ENCODE peak calls at places on chromosomes 11 and 22, in eight cellular contexts. One of them, this sample, is unnamed.

GRCh38 chr11:102476812-102477211 is 24.2 kb upstream of the TMEM123 start:
- DNase-seq in H1: no peak
- DNase-seq in HL-60: no peak
- DNase-seq in uterus: no peak
- DNase-seq in neuronal stem cell: no peak
- DNase-seq in right atrium auricular region: no peak
- DNase-seq in left ventricle myocardium inferior: peak; percentile 42
- DNase-seq in mesenchymal stem cell: no peak
- DNase-seq in this sample: peak; percentile 91

GRCh38 chr11:44305643-44306468 is 4.1 kb downstream of the ALX4 start:
- DNase-seq in right atrium auricular region: no peak
- DNase-seq in left ventricle myocardium inferior: no peak
- DNase-seq in uterus: no peak
- DNase-seq in HL-60: no peak
- DNase-seq in H1: no peak
- DNase-seq in mesenchymal stem cell: peak; percentile 52
- DNase-seq in neuronal stem cell: no peak
- DNase-seq in this sample: peak; percentile 62

GRCh38 chr11:126544311-126545056 is 189.0 kb downstream of the ST3GAL4 start:
- DNase-seq in HL-60: no peak
- DNase-seq in uterus: peak; percentile 39
- DNase-seq in right atrium auricular region: no peak
- DNase-seq in mesenchymal stem cell: no peak
- DNase-seq in H1: no peak
- DNase-seq in neuronal stem cell: peak; percentile 79
- DNase-seq in left ventricle myocardium inferior: no peak
- DNase-seq in this sample: no peak

GRCh38 chr22:46619240-46619829 is 851 bp upstream of the GRAMD4 start:
- DNase-seq in H1: no peak
- DNase-seq in uterus: no peak
- DNase-seq in neuronal stem cell: no peak
- DNase-seq in mesenchymal stem cell: no peak
- DNase-seq in HL-60: peak; percentile 55
- DNase-seq in right atrium auricular region: no peak
- DNase-seq in left ventricle myocardium inferior: no peak
- DNase-seq in this sample: no peak

GRCh38 chr22:30637701-30638114 is 2.1 kb downstream of the SLC35E4 start:
- DNase-seq in mesenchymal stem cell: no peak
- DNase-seq in left ventricle myocardium inferior: no peak
- DNase-seq in neuronal stem cell: no peak
- DNase-seq in HL-60: no peak
- DNase-seq in uterus: no peak
- DNase-seq in right atrium auricular region: no peak
- DNase-seq in H1: no peak
- DNase-seq in this sample: no peak

GRCh38 chr22:48779661-48780596 is 1047.7 kb downstream of the BRD1 start:
- DNase-seq in HL-60: no peak
- DNase-seq in mesenchymal stem cell: no peak
- DNase-seq in neuronal stem cell: no peak
- DNase-seq in left ventricle myocardium inferior: no peak
- DNase-seq in right atrium auricular region: peak; percentile 40
- DNase-seq in uterus: no peak
- DNase-seq in H1: no peak
- DNase-seq in this sample: no peak

GRCh38 chr22:23380230-23380573 is 199.9 kb downstream of the IGLL1 start:
- DNase-seq in H1: no peak
- DNase-seq in left ventricle myocardium inferior: no peak
- DNase-seq in HL-60: no peak
- DNase-seq in uterus: no peak
- DNase-seq in right atrium auricular region: no peak
- DNase-seq in neuronal stem cell: no peak
- DNase-seq in mesenchymal stem cell: no peak
- DNase-seq in this sample: no peak

GRCh38 chr11:43316451-43316850 is 4.7 kb downstream of the API5 start:
- DNase-seq in HL-60: no peak
- DNase-seq in neuronal stem cell: no peak
- DNase-seq in uterus: no peak
- DNase-seq in left ventricle myocardium inferior: no peak
- DNase-seq in mesenchymal stem cell: peak; percentile 34
- DNase-seq in right atrium auricular region: no peak
- DNase-seq in H1: no peak
- DNase-seq in this sample: no peak

GRCh38 chr11:82978422-82979099 is 77.0 kb downstream of the DDIAS start:
- DNase-seq in right atrium auricular region: no peak
- DNase-seq in HL-60: no peak
- DNase-seq in uterus: no peak
- DNase-seq in left ventricle myocardium inferior: no peak
- DNase-seq in mesenchymal stem cell: peak; percentile 72
- DNase-seq in H1: no peak
- DNase-seq in neuronal stem cell: no peak
- DNase-seq in this sample: no peak

GRCh38 chr11:77147668-77148321 is 19.7 kb downstream of the MYO7A start:
- DNase-seq in uterus: no peak
- DNase-seq in neuronal stem cell: no peak
- DNase-seq in H1: peak; percentile 29
- DNase-seq in mesenchymal stem cell: no peak
- DNase-seq in left ventricle myocardium inferior: no peak
- DNase-seq in HL-60: no peak
- DNase-seq in right atrium auricular region: no peak
- DNase-seq in this sample: peak; percentile 61

GRCh38 chr11:2709429-2709828 is 9.6 kb upstream of the KCNQ1OT1 start:
- DNase-seq in H1: no peak
- DNase-seq in HL-60: no peak
- DNase-seq in right atrium auricular region: no peak
- DNase-seq in uterus: peak; percentile 81
- DNase-seq in left ventricle myocardium inferior: no peak
- DNase-seq in neuronal stem cell: no peak
- DNase-seq in mesenchymal stem cell: peak; percentile 77
- DNase-seq in this sample: no peak

GRCh38 chr11:44978961-44979331 is 28.3 kb upstream of the TP53I11 start:
- DNase-seq in neuronal stem cell: no peak
- DNase-seq in mesenchymal stem cell: no peak
- DNase-seq in uterus: no peak
- DNase-seq in HL-60: no peak
- DNase-seq in H1: no peak
- DNase-seq in right atrium auricular region: no peak
- DNase-seq in left ventricle myocardium inferior: no peak
- DNase-seq in this sample: peak; percentile 80

GRCh38 chr22:49776053-49776511 is 51.6 kb downstream of the BRD1 start:
- DNase-seq in right atrium auricular region: no peak
- DNase-seq in left ventricle myocardium inferior: no peak
- DNase-seq in neuronal stem cell: no peak
- DNase-seq in uterus: no peak
- DNase-seq in HL-60: no peak
- DNase-seq in mesenchymal stem cell: no peak
- DNase-seq in H1: no peak
- DNase-seq in this sample: no peak

GRCh38 chr11:67563354-67564114 is 20.1 kb upstream of the GSTP1 start:
- DNase-seq in mesenchymal stem cell: peak; percentile 89
- DNase-seq in left ventricle myocardium inferior: peak; percentile 50
- DNase-seq in H1: no peak
- DNase-seq in uterus: peak; percentile 90
- DNase-seq in HL-60: no peak
- DNase-seq in right atrium auricular region: peak; percentile 87
- DNase-seq in neuronal stem cell: no peak
- DNase-seq in this sample: peak; percentile 94

GRCh38 chr22:36015806-36016519 is 12.7 kb downstream of the RBFOX2 start:
- DNase-seq in uterus: no peak
- DNase-seq in H1: no peak
- DNase-seq in left ventricle myocardium inferior: no peak
- DNase-seq in right atrium auricular region: no peak
- DNase-seq in neuronal stem cell: no peak
- DNase-seq in mesenchymal stem cell: no peak
- DNase-seq in HL-60: no peak
- DNase-seq in this sample: no peak

GRCh38 chr11:16923987-16924386 is 90.2 kb downstream of the PLEKHA7 start:
- DNase-seq in H1: no peak
- DNase-seq in right atrium auricular region: no peak
- DNase-seq in uterus: no peak
- DNase-seq in mesenchymal stem cell: no peak
- DNase-seq in neuronal stem cell: no peak
- DNase-seq in left ventricle myocardium inferior: no peak
- DNase-seq in HL-60: no peak
- DNase-seq in this sample: peak; percentile 98

GRCh38 chr22:30422481-30423295 is 2.9 kb upstream of the MTFP1 start:
- DNase-seq in H1: peak; percentile 60
- DNase-seq in uterus: peak; percentile 68
- DNase-seq in HL-60: peak; percentile 46
- DNase-seq in neuronal stem cell: peak; percentile 56
- DNase-seq in left ventricle myocardium inferior: peak; percentile 28
- DNase-seq in mesenchymal stem cell: peak; percentile 97
- DNase-seq in right atrium auricular region: peak; percentile 93
- DNase-seq in this sample: peak; percentile 97

GRCh38 chr22:20569059-20570058 is 61.9 kb downstream of the MED15 start:
- DNase-seq in neuronal stem cell: no peak
- DNase-seq in HL-60: peak; percentile 51
- DNase-seq in uterus: peak; percentile 67
- DNase-seq in H1: no peak
- DNase-seq in mesenchymal stem cell: peak; percentile 98
- DNase-seq in right atrium auricular region: peak; percentile 84
- DNase-seq in left ventricle myocardium inferior: peak; percentile 61
- DNase-seq in this sample: peak; percentile 58

GRCh38 chr22:44437493-44438015 is 60.5 kb downstream of the RTL6 start:
- DNase-seq in uterus: no peak
- DNase-seq in right atrium auricular region: no peak
- DNase-seq in left ventricle myocardium inferior: no peak
- DNase-seq in neuronal stem cell: no peak
- DNase-seq in HL-60: no peak
- DNase-seq in mesenchymal stem cell: no peak
- DNase-seq in H1: no peak
- DNase-seq in this sample: no peak

GRCh38 chr22:50306753-50307749 is at the start of gene PLXNB2:
- DNase-seq in neuronal stem cell: peak; percentile 82
- DNase-seq in mesenchymal stem cell: peak; percentile 81
- DNase-seq in HL-60: peak; percentile 85
- DNase-seq in H1: no peak
- DNase-seq in right atrium auricular region: no peak
- DNase-seq in left ventricle myocardium inferior: peak; percentile 88
- DNase-seq in uterus: peak; percentile 83
- DNase-seq in this sample: peak; percentile 77

GRCh38 chr11:65922565-65922964 is 3.3 kb downstream of the DRAP1 start:
- DNase-seq in H1: no peak
- DNase-seq in HL-60: no peak
- DNase-seq in right atrium auricular region: no peak
- DNase-seq in left ventricle myocardium inferior: no peak
- DNase-seq in neuronal stem cell: no peak
- DNase-seq in uterus: no peak
- DNase-seq in mesenchymal stem cell: no peak
- DNase-seq in this sample: no peak

DNA sequence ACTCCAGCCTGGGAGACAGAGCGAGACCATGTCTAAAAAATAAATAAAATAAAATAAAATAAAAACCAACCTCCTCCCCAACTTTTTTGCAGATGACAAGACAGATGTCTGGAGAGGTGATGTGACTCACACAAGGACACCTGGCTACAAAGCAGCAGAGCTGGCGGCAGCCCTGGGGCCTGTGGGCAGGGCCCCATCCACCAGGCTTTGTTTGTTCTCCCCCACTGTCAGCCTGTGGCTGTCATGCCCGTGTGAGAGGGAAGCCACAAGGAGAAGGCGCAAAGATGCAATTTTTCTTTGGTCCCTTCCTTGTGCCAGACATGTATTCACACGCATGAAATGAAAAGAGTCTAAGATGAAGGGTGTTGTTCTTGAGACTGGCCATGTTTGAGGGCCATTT is 16.6 kb downstream of the CD59 start:
- DNase-seq in uterus: no peak
- DNase-seq in mesenchymal stem cell: no peak
- DNase-seq in neuronal stem cell: no peak
- DNase-seq in H1: no peak
- DNase-seq in left ventricle myocardium inferior: no peak
- DNase-seq in right atrium auricular region: no peak
- DNase-seq in HL-60: no peak
- DNase-seq in this sample: no peak
- H3K27me3 ChIP-seq in uterus: no peaks in the 10 kb centered on the region
- H3K27me3 ChIP-seq in mesenchymal stem cell: no peaks in the 10 kb centered on the region
- H3K27me3 ChIP-seq in neuronal stem cell: no peaks in the 10 kb centered on the region
- H3K27me3 ChIP-seq in H1: no peaks in the 10 kb centered on the region
- H3K27me3 ChIP-seq in left ventricle myocardium inferior: no peaks in the 10 kb centered on the region
- H3K27me3 ChIP-seq in right atrium auricular region: no peaks in the 10 kb centered on the region
- H3K27me3 ChIP-seq in HL-60: no peaks in the 10 kb centered on the region
- H3K27me3 ChIP-seq in this sample: no peaks in the 10 kb centered on the region

DNA sequence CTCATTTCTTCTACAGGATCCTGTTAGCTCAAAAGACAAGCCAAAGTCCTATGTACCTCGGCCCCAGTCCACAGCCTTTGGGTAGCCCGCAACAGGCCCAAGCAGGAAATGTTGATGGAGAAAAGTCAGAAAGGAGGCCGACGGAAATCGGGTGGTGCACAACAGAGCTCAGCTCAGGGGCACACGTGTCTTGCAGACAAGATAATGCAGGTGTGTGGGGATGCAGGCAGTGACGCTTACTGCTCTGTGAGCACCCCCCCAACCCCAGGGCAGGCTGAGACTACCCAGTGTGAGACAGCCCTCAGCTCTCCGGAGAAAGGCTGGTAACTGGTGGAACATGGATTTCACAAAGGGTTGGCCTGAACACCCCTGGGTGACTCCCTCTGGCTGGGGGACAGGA is 4.3 kb upstream of the PDE2A start:
- DNase-seq in uterus: no peak
- DNase-seq in H1: no peak
- DNase-seq in left ventricle myocardium inferior: no peak
- DNase-seq in mesenchymal stem cell: no peak
- DNase-seq in right atrium auricular region: no peak
- DNase-seq in neuronal stem cell: no peak
- DNase-seq in HL-60: no peak
- DNase-seq in this sample: no peak
- H3K27me3 ChIP-seq in uterus: no peaks in the 10 kb centered on the region
- H3K27me3 ChIP-seq in H1: peaks cover 21% of the 10 kb centered on the region
- H3K27me3 ChIP-seq in left ventricle myocardium inferior: peaks cover 49% of the 10 kb centered on the region
- H3K27me3 ChIP-seq in mesenchymal stem cell: peaks cover 72% of the 10 kb centered on the region
- H3K27me3 ChIP-seq in right atrium auricular region: peaks cover 16% of the 10 kb centered on the region
- H3K27me3 ChIP-seq in neuronal stem cell: peaks cover 66% of the 10 kb centered on the region
- H3K27me3 ChIP-seq in HL-60: peaks cover 52% of the 10 kb centered on the region
- H3K27me3 ChIP-seq in this sample: no peaks in the 10 kb centered on the region

DNA sequence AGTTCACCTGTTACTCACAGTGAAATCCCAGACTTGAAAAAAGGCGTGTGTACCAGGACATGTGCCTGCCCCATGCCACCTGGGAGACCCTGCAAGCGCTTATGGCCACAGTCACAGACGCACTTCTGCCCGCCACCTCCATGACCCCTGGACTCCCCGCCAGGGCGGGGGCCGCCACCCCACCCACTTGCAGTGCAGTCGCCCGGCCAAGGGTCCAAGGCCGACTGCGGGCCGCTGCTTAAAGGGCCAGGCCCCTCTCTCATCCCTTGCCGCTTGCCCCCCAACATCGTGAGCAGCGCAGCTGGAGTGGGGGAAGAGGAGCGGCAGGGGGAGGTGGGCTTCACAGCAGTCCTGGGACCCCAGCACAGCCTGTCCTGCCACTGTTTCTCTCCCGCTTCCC is 10.8 kb downstream of the DUSP8 start:
- DNase-seq in neuronal stem cell: no peak
- DNase-seq in left ventricle myocardium inferior: no peak
- DNase-seq in mesenchymal stem cell: no peak
- DNase-seq in right atrium auricular region: no peak
- DNase-seq in HL-60: no peak
- DNase-seq in H1: no peak
- DNase-seq in uterus: no peak
- DNase-seq in this sample: no peak
- H3K27me3 ChIP-seq in neuronal stem cell: peaks cover 34% of the 10 kb centered on the region
- H3K27me3 ChIP-seq in left ventricle myocardium inferior: no peaks in the 10 kb centered on the region
- H3K27me3 ChIP-seq in mesenchymal stem cell: no peaks in the 10 kb centered on the region
- H3K27me3 ChIP-seq in right atrium auricular region: no peaks in the 10 kb centered on the region
- H3K27me3 ChIP-seq in HL-60: peaks cover 31% of the 10 kb centered on the region
- H3K27me3 ChIP-seq in H1: peaks cover 27% of the 10 kb centered on the region
- H3K27me3 ChIP-seq in uterus: no peaks in the 10 kb centered on the region
- H3K27me3 ChIP-seq in this sample: no peaks in the 10 kb centered on the region

GRCh38 chr11:68661014-68661413 is 23.3 kb upstream of the GAL start:
- DNase-seq in right atrium auricular region: no peak
- DNase-seq in H1: no peak
- DNase-seq in left ventricle myocardium inferior: no peak
- DNase-seq in uterus: no peak
- DNase-seq in HL-60: no peak
- DNase-seq in neuronal stem cell: no peak
- DNase-seq in mesenchymal stem cell: no peak
- DNase-seq in this sample: no peak
- H3K27me3 ChIP-seq in right atrium auricular region: no peaks in the 10 kb centered on the region
- H3K27me3 ChIP-seq in H1: no peaks in the 10 kb centered on the region
- H3K27me3 ChIP-seq in left ventricle myocardium inferior: peaks cover 51% of the 10 kb centered on the region
- H3K27me3 ChIP-seq in uterus: no peaks in the 10 kb centered on the region
- H3K27me3 ChIP-seq in HL-60: no peaks in the 10 kb centered on the region
- H3K27me3 ChIP-seq in neuronal stem cell: peaks cover 13% of the 10 kb centered on the region
- H3K27me3 ChIP-seq in mesenchymal stem cell: peaks cover 62% of the 10 kb centered on the region
- H3K27me3 ChIP-seq in this sample: no peaks in the 10 kb centered on the region